ENCODE peak calls at places on chromosomes 11 and 22, in ten cellular contexts. T is stimulated activated effector memory CD8-positive, alpha-beta T cell treated with anti-CD3 and anti-CD28 coated beads, Interleukin-12 subunit alpha, Interleukin-12 subunit beta, amount 100 ng/mL, for 72 hours; I is pons; E is HT1080; V is NCI-H1436; C is tibial nerve; O is DMS53; U is activated CD8-positive, alpha-beta memory T cell treated with anti-CD3 and anti-CD28 coated beads, Interleukin-2, amount 50 U/mL, for 4 hours; N is NCI-H460; W is right cardiac atrium. R is an unnamed sample.

GRCh38 chr11:97786961-97787360 is 1233.8 kb upstream of the CNTN5 start:
- DNase-seq in T (no peak), I (no peak), E (no peak), V (no peak), C (no peak), O (no peak), U (no peak), N (no peak), W (no peak), R (no peak)

GRCh38 chr11:103086461-103086860 is 5.5 kb downstream of the DCUN1D5 start:
- DNase-seq in T (no peak), I (no peak), E (no peak), V (no peak), C (no peak), O (no peak), U (no peak), N (no peak), W (no peak), R (no peak)

GRCh38 chr11:83612891-83613766 is 327.0 kb upstream of the CCDC90B start:
- DNase-seq in T (no peak), I (no peak), E (no peak), V (peak), C (no peak), O (no peak), U (no peak), N (no peak), W (no peak), R (no peak)

GRCh38 chr11:96464695-96465307 is 75.0 kb downstream of the JRKL start:
- DNase-seq in T (no peak), I (peak), E (peak), V (peak), C (no peak), O (peak), U (no peak), N (peak), W (no peak), R (no peak)

GRCh38 chr11:38460901-38461300 is 1862.9 kb upstream of the RAG2 start:
- DNase-seq in T (no peak), I (peak), E (peak), V (peak), C (peak), O (peak), U (no peak), N (no peak), W (peak), R (no peak)

GRCh38 chr22:48618326-48618725 is 1209.3 kb downstream of the BRD1 start:
- DNase-seq in T (no peak), I (no peak), E (no peak), V (no peak), C (no peak), O (no peak), U (no peak), N (no peak), W (peak), R (no peak)

GRCh38 chr22:17910561-17911311 is 113.6 kb downstream of the MICAL3 start:
- DNase-seq in T (no peak), I (peak), E (peak), V (no peak), C (peak), O (no peak), U (no peak), N (no peak), W (peak), R (peak)

GRCh38 chr11:2709429-2709828 is 9.6 kb upstream of the KCNQ1OT1 start:
- DNase-seq in T (no peak), I (no peak), E (no peak), V (no peak), C (peak), O (no peak), U (no peak), N (no peak), W (peak), R (no peak)

GRCh38 chr11:818396-819128 is at the start of gene PNPLA2:
- DNase-seq in T (no peak), I (no peak), E (no peak), V (no peak), C (no peak), O (peak), U (no peak), N (no peak), W (peak), R (peak)

GRCh38 chr11:567629-568258 is 7.0 kb downstream of the RASSF7 start:
- DNase-seq in T (no peak), I (no peak), E (no peak), V (no peak), C (no peak), O (peak), U (peak), N (no peak), W (peak), R (no peak)

GRCh38 chr11:96316869-96317268 is 26.1 kb downstream of the MAML2 start:
- DNase-seq in T (no peak), I (no peak), E (no peak), V (no peak), C (no peak), O (no peak), U (no peak), N (no peak), W (no peak), R (no peak)

GRCh38 chr22:19878461-19879247 is 24.0 kb upstream of the GNB1L start:
- DNase-seq in T (no peak), I (no peak), E (no peak), V (no peak), C (no peak), O (no peak), U (peak), N (no peak), W (no peak), R (no peak)

GRCh38 chr22:28620244-28620922 is 59.3 kb downstream of the TTC28 start:
- DNase-seq in T (no peak), I (no peak), E (no peak), V (no peak), C (no peak), O (no peak), U (no peak), N (no peak), W (no peak), R (no peak)

GRCh38 chr11:70568504-70569172 is 170.3 kb downstream of the CTTN start:
- DNase-seq in T (no peak), I (peak), E (peak), V (no peak), C (no peak), O (no peak), U (peak), N (no peak), W (peak), R (no peak)

GRCh38 chr22:42885446-42885845 is 28.4 kb upstream of the ARFGAP3 start:
- DNase-seq in T (no peak), I (no peak), E (no peak), V (no peak), C (no peak), O (no peak), U (no peak), N (no peak), W (peak), R (no peak)

GRCh38 chr11:118608268-118609214 is 1.1 kb downstream of the PHLDB1 start:
- DNase-seq in T (peak), I (no peak), E (peak), V (no peak), C (peak), O (peak), U (peak), N (no peak), W (peak), R (peak)

GRCh38 chr22:37852418-37852817 is 3.2 kb downstream of the EIF3L start:
- DNase-seq in T (no peak), I (no peak), E (no peak), V (no peak), C (no peak), O (no peak), U (no peak), N (no peak), W (no peak), R (no peak)

GRCh38 chr22:37193629-37194191 is 5.7 kb upstream of the C1QTNF6 start:
- DNase-seq in T (peak), I (peak), E (peak), V (no peak), C (no peak), O (no peak), U (no peak), N (peak), W (peak), R (no peak)

GRCh38 chr22:27632451-27633295 is 168.9 kb downstream of the MN1 start:
- DNase-seq in T (no peak), I (no peak), E (no peak), V (no peak), C (no peak), O (peak), U (no peak), N (no peak), W (peak), R (no peak)

GRCh38 chr22:29458551-29458950 is 20.2 kb downstream of the RFPL1 start:
- DNase-seq in T (no peak), I (no peak), E (no peak), V (no peak), C (no peak), O (peak), U (no peak), N (no peak), W (no peak), R (no peak)

GRCh38 chr11:95267814-95268213 is 36.8 kb upstream of the SESN3 start:
- DNase-seq in T (no peak), I (no peak), E (no peak), V (no peak), C (no peak), O (no peak), U (no peak), N (no peak), W (no peak), R (no peak)

GRCh38 chr11:85826096-85826855 is 15.3 kb upstream of the SYTL2 start:
- DNase-seq in T (no peak), I (peak), E (peak), V (peak), C (peak), O (peak), U (no peak), N (peak), W (peak), R (no peak)

GRCh38 chr22:20101638-20102037 is 14.3 kb upstream of the RANBP1 start:
- DNase-seq in T (no peak), I (no peak), E (no peak), V (no peak), C (no peak), O (no peak), U (no peak), N (no peak), W (peak), R (no peak)

GRCh38 chr22:46415816-46416536 is 80.5 kb downstream of the TRMU start:
- DNase-seq in T (no peak), I (no peak), E (no peak), V (no peak), C (no peak), O (no peak), U (no peak), N (no peak), W (peak), R (no peak)

GRCh38 chr11:12075291-12075690 is 35.1 kb upstream of the MICAL2 start:
- DNase-seq in T (no peak), I (no peak), E (no peak), V (no peak), C (no peak), O (no peak), U (no peak), N (no peak), W (no peak), R (no peak)

GRCh38 chr22:46457502-46458488 is 79.6 kb downstream of the CELSR1 start:
- DNase-seq in T (no peak), I (no peak), E (peak), V (no peak), C (no peak), O (no peak), U (no peak), N (no peak), W (no peak), R (no peak)

GRCh38 chr11:109034341-109034696 is 369.4 kb downstream of the DDX10 start:
- DNase-seq in T (no peak), I (no peak), E (peak), V (no peak), C (no peak), O (no peak), U (no peak), N (no peak), W (no peak), R (no peak)

GRCh38 chr22:36979016-36979415 is 40.2 kb downstream of the TST start:
- DNase-seq in T (no peak), I (no peak), E (no peak), V (no peak), C (no peak), O (no peak), U (no peak), N (no peak), W (no peak), R (no peak)

R was measured in GOT3.